ENCODE peak calls at places on chromosomes 7 and 10, in four cellular contexts. I is HCT116, V is neural progenitor cell, S is thoracic aorta. B is an unnamed sample.

GRCh38 chr7:12557282-12557681 is 13.2 kb upstream of the SCIN start:
- DNase-seq in S (no peak), I (no peak), V (no peak), B (no peak)

GRCh38 chr10:78255796-78256638 is 222.4 kb downstream of the RPS24 start:
- DNase-seq in S (peak; percentile 69), I (peak; percentile 82), V (no peak), B (peak; percentile 58)

GRCh38 chr10:79937256-79937635 is 11.7 kb downstream of the SFTPD start:
- DNase-seq in V (no peak), I (no peak), S (no peak), B (no peak)

GRCh38 chr7:11239311-11239710 is 265.6 kb downstream of the PHF14 start:
- DNase-seq in S (no peak), I (no peak), V (no peak), B (no peak)

GRCh38 chr10:97888641-97889262 is 39.1 kb downstream of the GOLGA7B start:
- DNase-seq in V (peak; percentile 38), S (no peak), I (peak; percentile 58), B (peak; percentile 89)

GRCh38 chr10:114649217-114649906 is 8.7 kb downstream of the ABLIM1 start:
- DNase-seq in V (no peak), I (no peak), S (no peak), B (no peak)

GRCh38 chr10:34628174-34628802 is 186.8 kb downstream of the PARD3 start:
- DNase-seq in V (no peak), S (no peak), I (no peak), B (no peak)

GRCh38 chr10:19488592-19489280 is 327.5 kb upstream of the PLXDC2 start:
- DNase-seq in V (peak; percentile 72), S (no peak), I (no peak), B (peak; percentile 94)

GRCh38 chr10:76155961-76156360 is 724.5 kb downstream of the LRMDA start:
- DNase-seq in V (peak; percentile 27), I (no peak), S (no peak), B (no peak)

GRCh38 chr10:127886371-127887051 is 6.2 kb downstream of the CLRN3 start:
- DNase-seq in S (no peak), I (no peak), V (no peak), B (no peak)

GRCh38 chr7:82534687-82535086 is 91.1 kb upstream of the CACNA2D1 start:
- DNase-seq in V (no peak), I (peak; percentile 10), S (no peak), B (no peak)

GRCh38 chr7:156635529-156636385 is 4.8 kb upstream of the RNF32 start:
- DNase-seq in I (no peak), V (no peak), S (no peak), B (no peak)

GRCh38 chr7:66946545-66946944 is 25.5 kb downstream of the TMEM248 start:
- DNase-seq in I (no peak), V (no peak), S (no peak), B (no peak)

GRCh38 chr7:92904292-92905131 is 68.1 kb upstream of the CDK6 start:
- DNase-seq in V (no peak), I (peak; percentile 88), S (no peak), B (peak; percentile 79)

GRCh38 chr10:21022821-21023220 is 125.7 kb upstream of the NEBL start:
- DNase-seq in I (no peak), V (no peak), S (no peak), B (no peak)

GRCh38 chr10:124892031-124892430 is 49.9 kb upstream of the ZRANB1 start:
- DNase-seq in S (no peak), I (no peak), V (no peak), B (no peak)

GRCh38 chr10:55203319-55203718 is 402.3 kb upstream of the PCDH15 start:
- DNase-seq in I (no peak), V (no peak), S (no peak), B (no peak)

GRCh38 chr10:93309062-93309461 is 173.1 kb downstream of the MYOF start:
- DNase-seq in V (no peak), S (no peak), I (no peak), B (no peak)

GRCh38 chr7:76352193-76352592 is 6.6 kb downstream of the YWHAG start:
- DNase-seq in I (no peak), S (no peak), V (no peak), B (no peak)

GRCh38 chr7:141288626-141289025 is 214.8 kb downstream of the TMEM178B start:
- DNase-seq in S (no peak), I (no peak), V (no peak), B (no peak)

GRCh38 chr10:7320072-7320471 is 90.8 kb downstream of the SFMBT2 start:
- DNase-seq in S (no peak), V (no peak), I (no peak), B (no peak)

GRCh38 chr7:107564553-107565298 is 955 bp downstream of the DUS4L start:
- DNase-seq in S (no peak), V (peak; percentile 2), I (peak; percentile 32), B (no peak)

GRCh38 chr7:36911788-36912187 is 187.5 kb upstream of the AOAH start:
- DNase-seq in I (no peak), V (no peak), S (no peak), B (no peak)

GRCh38 chr10:21372651-21373410 is 152.7 kb downstream of the SKIDA1 start:
- DNase-seq in I (peak; percentile 59), S (peak; percentile 2), V (no peak), B (peak; percentile 78)

GRCh38 chr10:68474021-68474420 is 2.2 kb upstream of the DNA2 start:
- DNase-seq in S (no peak), I (no peak), V (no peak), B (no peak)

GRCh38 chr10:73814896-73815718 is 3.7 kb upstream of the NDST2 start:
- DNase-seq in I (peak; percentile 48), V (peak; percentile 40), S (no peak), B (peak; percentile 90)

GRCh38 chr10:43410345-43410744 is 1.4 kb upstream of the HNRNPF start:
- DNase-seq in S (no peak), I (no peak), V (no peak), B (no peak)
- H3K4me3 ChIP-seq in S (peak overlapping the region; percentile 85), I (peak overlapping the region; percentile 93), V (no peak overlapping the region), B (no peak overlapping the region)

DNA sequence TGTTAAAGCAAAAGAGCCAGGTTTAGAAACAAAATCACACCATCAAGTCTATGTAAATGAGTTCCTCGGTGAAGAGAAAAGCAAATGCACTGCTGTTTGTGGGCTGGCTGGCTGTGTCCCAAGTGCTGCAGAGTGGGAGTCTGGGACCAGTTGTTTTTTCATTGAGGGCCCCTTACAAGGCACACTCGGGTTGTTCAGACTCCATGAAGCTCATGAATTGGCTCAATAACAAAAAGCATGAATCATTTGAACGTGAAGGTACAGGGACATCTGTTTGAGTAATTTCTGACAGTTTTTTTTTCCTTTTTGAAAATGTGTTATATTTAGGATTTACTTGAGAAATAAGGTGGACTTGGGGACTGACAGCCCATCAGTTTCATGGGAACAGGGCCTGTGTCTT is 28.0 kb downstream of the GRK5 start:
- DNase-seq in I (no peak), V (no peak), S (no peak), B (no peak)
- H3K4me1 ChIP-seq in I (peaks cover 11% of the 10 kb centered on the region), V (peaks cover 8% of the 10 kb centered on the region), S (peaks cover 65% of the 10 kb centered on the region), B (no peaks in the 10 kb centered on the region)

DNA sequence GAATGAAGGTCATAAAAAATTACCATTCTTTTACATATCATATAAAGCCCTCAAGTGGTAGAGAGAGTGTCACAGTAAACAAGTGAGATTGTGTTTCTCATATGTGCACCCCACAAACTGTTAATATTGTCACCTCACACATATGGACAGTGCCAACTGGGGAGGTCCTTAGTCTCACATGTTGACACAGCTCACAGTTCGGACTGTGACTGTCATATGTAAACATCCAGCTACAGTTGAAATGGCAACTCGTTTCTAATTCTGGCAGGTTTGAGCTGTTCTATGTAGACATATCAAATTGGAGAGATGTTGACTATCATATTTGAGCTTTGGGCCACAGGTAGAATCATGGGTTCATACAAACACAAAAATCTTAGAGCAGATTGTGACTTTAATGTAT is 39.4 kb upstream of the ZNF107 start:
- DNase-seq in I (no peak), S (no peak), V (no peak), B (no peak)
- H3K9me3 ChIP-seq in I (no peaks in the 10 kb centered on the region), S (no peaks in the 10 kb centered on the region), V (peaks cover 33% of the 10 kb centered on the region), B (peaks cover 19% of the 10 kb centered on the region)

GRCh38 chr7:146115665-146116451 is 743 bp upstream of the CNTNAP2 start:
- DNase-seq in V (peak; percentile 96), S (no peak), I (no peak), B (peak; percentile 98)

GRCh38 chr7:146112755-146113154 is 3.8 kb upstream of the CNTNAP2 start:
- DNase-seq in I (no peak), V (no peak), S (no peak), B (no peak)

GRCh38 chr7:146119016-146119415 is 2.4 kb downstream of the CNTNAP2 start:
- DNase-seq in S (no peak), V (no peak), I (no peak), B (no peak)

GRCh38 chr7:146116452-146117219 is at the start of gene CNTNAP2:
- DNase-seq in V (peak; percentile 85), S (no peak), I (no peak), B (peak; percentile 86)
- H3K4me3 ChIP-seq in V (peak within 1 kb of the TSS; percentile 79), S (peak within 1 kb of the TSS; percentile 68), I (no peak within 1 kb of the TSS), B (peak within 1 kb of the TSS; percentile 91)

GRCh38 chr7:84136336-84136735 is 58.3 kb downstream of the SEMA3A start:
- DNase-seq in I (no peak), V (no peak), S (no peak), B (no peak)
- H3K4me1 ChIP-seq in I (no peaks in the 10 kb centered on the region), V (peaks cover 5% of the 10 kb centered on the region), S (no peaks in the 10 kb centered on the region), B (no peaks in the 10 kb centered on the region)

DNA sequence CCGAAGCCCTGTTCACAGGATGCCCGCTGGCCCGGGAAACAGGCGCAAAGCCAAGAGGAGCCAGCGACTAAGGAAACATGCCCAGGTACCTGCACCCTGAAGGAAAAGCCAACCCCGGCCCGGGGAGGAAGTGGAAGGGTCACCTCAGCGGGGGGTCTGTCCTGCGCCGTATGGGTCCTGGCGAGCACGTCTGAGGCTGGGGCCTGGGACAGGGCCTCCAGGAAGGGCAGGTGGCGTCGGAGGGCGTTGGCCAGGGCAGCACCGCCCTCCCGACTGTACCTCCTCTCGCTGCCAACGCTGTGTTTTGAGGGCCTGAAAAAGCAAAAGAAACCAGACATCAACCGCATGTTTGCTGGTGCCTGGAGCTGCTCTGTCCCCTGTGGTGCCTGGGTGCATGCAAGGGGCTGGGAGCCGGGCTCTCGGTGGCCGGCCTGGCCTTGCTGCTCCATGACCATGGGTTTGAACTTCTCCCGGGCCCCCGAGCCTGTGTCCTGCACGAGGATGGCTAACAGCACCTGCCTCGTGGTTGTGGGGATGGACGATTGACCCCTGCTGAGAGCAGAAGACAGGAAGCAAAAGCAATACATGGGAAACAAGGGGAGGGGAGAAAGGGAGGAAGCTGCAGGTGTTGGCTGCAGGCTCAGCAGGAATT is 395.3 kb downstream of the PTPRN2 start:
- DNase-seq in S (no peak), V (no peak), I (no peak), B (no peak)
- H3K9me3 ChIP-seq in S (no peaks in the 10 kb centered on the region), V (no peaks in the 10 kb centered on the region), I (no peaks in the 10 kb centered on the region), B (peaks cover 74% of the 10 kb centered on the region)

B was measured in endodermal cell.